ENCODE peak calls at places on chromosomes 7 and 10, in nine cellular contexts. S, Y, R, W, D, F, E, T and P are unnamed samples.

GRCh38 chr7:141071260-141071854 is 2.5 kb upstream of the TMEM178B start:
- DNase-seq in E (peak), T (peak), S (no peak), W (peak), F (peak), D (peak), Y (peak), R (no peak), P (peak)

GRCh38 chr7:34260282-34260681 is 354.9 kb downstream of the BMPER start:
- DNase-seq in T (no peak), S (peak), F (no peak), Y (no peak), R (no peak), W (peak), E (no peak), D (no peak), P (no peak)

GRCh38 chr10:5396545-5396944 is 8.1 kb downstream of the TUBAL3 start:
- DNase-seq in T (no peak), Y (no peak), R (no peak), E (no peak), W (no peak), S (no peak), D (no peak), F (no peak), P (no peak)

GRCh38 chr7:108863221-108863848 is 293.7 kb downstream of the DNAJB9 start:
- DNase-seq in R (no peak), D (no peak), W (no peak), E (no peak), Y (no peak), F (no peak), T (no peak), S (no peak), P (no peak)

GRCh38 chr7:71251706-71252105 is 119.8 kb downstream of the GALNT17 start:
- DNase-seq in E (no peak), Y (no peak), T (no peak), S (no peak), F (no peak), R (no peak), D (no peak), W (no peak), P (no peak)

GRCh38 chr7:137073571-137074325 is 205.3 kb downstream of the CHRM2 start:
- DNase-seq in Y (no peak), E (no peak), W (peak), S (no peak), T (no peak), R (no peak), F (no peak), D (no peak), P (no peak)

GRCh38 chr10:130555411-130555750 is 419.2 kb downstream of the GLRX3 start:
- DNase-seq in F (no peak), W (no peak), Y (no peak), D (no peak), R (no peak), T (no peak), S (no peak), E (no peak), P (no peak)

GRCh38 chr10:28845009-28845682 is 167.8 kb downstream of the BAMBI start:
- DNase-seq in R (no peak), W (peak), F (no peak), D (no peak), Y (no peak), T (no peak), S (peak), E (no peak), P (no peak)

GRCh38 chr7:29042893-29043292 is 84.8 kb upstream of the TRIL start:
- DNase-seq in D (no peak), Y (no peak), R (peak), T (no peak), E (no peak), W (no peak), S (no peak), F (no peak), P (no peak)

GRCh38 chr10:61810263-61810662 is 91.2 kb upstream of the ARID5B start:
- DNase-seq in R (no peak), W (no peak), T (no peak), F (no peak), Y (no peak), S (no peak), D (no peak), E (no peak), P (no peak)

GRCh38 chr7:17367502-17367901 is 69.0 kb downstream of the AHR start:
- DNase-seq in T (no peak), S (no peak), E (no peak), W (peak), Y (no peak), D (no peak), R (no peak), F (no peak), P (no peak)

GRCh38 chr7:141609566-141609965 is 58.4 kb downstream of the AGK start:
- DNase-seq in E (no peak), W (no peak), F (no peak), T (no peak), D (no peak), R (no peak), S (no peak), Y (no peak), P (no peak)

GRCh38 chr7:69772699-69773436 is 174.6 kb downstream of the AUTS2 start:
- DNase-seq in F (no peak), S (no peak), W (no peak), E (no peak), Y (no peak), R (no peak), D (no peak), T (no peak), P (no peak)

GRCh38 chr7:14303536-14303935 is 314.1 kb upstream of the ETV1 start:
- DNase-seq in D (no peak), S (no peak), T (no peak), Y (no peak), R (no peak), W (no peak), F (no peak), E (no peak), P (no peak)

GRCh38 chr7:12258074-12258473 is 47.0 kb downstream of the TMEM106B start:
- DNase-seq in Y (no peak), R (no peak), T (no peak), W (no peak), S (no peak), D (no peak), E (no peak), F (no peak), P (no peak)

GRCh38 chr10:75542902-75543301 is 111.5 kb downstream of the LRMDA start:
- DNase-seq in W (no peak), S (no peak), D (no peak), F (no peak), R (peak), Y (no peak), T (no peak), E (peak), P (no peak)

GRCh38 chr7:29038463-29038862 is 80.3 kb upstream of the TRIL start:
- DNase-seq in Y (no peak), D (no peak), S (no peak), R (no peak), F (no peak), W (peak), T (no peak), E (no peak), P (no peak)

GRCh38 chr7:105760549-105761447 is 115.6 kb downstream of the ATXN7L1 start:
- DNase-seq in T (no peak), Y (no peak), F (no peak), E (no peak), W (no peak), R (no peak), D (no peak), S (no peak), P (no peak)

GRCh38 chr10:11626071-11626470 is 14.6 kb upstream of the USP6NL start:
- DNase-seq in Y (no peak), D (no peak), T (no peak), R (no peak), E (no peak), S (no peak), W (no peak), F (no peak), P (no peak)

GRCh38 chr7:149196151-149196704 is 882 bp downstream of the ZNF282 start:
- DNase-seq in R (peak), S (no peak), T (peak), F (no peak), Y (no peak), W (no peak), D (no peak), E (peak), P (peak)

GRCh38 chr10:79342811-79343541 is 4.3 kb upstream of the PPIF start:
- DNase-seq in S (no peak), D (no peak), T (no peak), F (no peak), R (peak), W (no peak), Y (no peak), E (no peak), P (no peak)

GRCh38 chr10:91909178-91909677 is at the start of gene FGFBP3:
- DNase-seq in Y (peak), E (peak), R (peak), W (peak), T (peak), S (no peak), D (no peak), F (peak), P (peak)

GRCh38 chr7:27714831-27715444 is 25.0 kb upstream of the TAX1BP1 start:
- DNase-seq in T (no peak), E (no peak), F (no peak), R (no peak), W (peak), S (no peak), D (no peak), Y (no peak), P (no peak)

GRCh38 chr7:70627488-70627887 is 504.5 kb upstream of the GALNT17 start:
- DNase-seq in Y (no peak), R (no peak), T (no peak), D (no peak), F (no peak), E (no peak), S (no peak), W (no peak), P (no peak)

GRCh38 chr7:41287559-41288335 is 415.1 kb downstream of the INHBA start:
- DNase-seq in Y (no peak), E (no peak), F (no peak), S (no peak), W (no peak), R (no peak), D (no peak), T (no peak), P (no peak)

DNA sequence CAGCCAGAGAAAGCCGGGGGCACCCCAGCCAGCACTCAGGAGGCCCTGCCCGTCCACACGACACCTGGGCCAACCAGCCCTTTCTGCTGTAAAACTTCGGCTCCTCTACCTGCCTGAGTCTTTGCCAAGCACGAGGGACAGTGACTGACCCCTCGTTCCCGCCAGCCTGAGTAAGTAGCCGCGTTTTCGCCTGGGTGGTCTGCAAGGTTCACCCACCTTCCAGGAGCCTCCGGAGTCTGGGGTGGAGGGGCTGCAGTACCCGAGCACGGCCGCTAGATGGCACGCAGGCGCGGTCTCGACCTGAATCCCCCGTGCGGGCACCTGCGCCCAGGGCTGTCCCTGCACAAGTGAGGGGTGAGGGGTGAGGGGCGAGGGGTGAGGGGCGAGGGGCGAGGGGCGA is 192.7 kb downstream of the PTPRN2 start:
- DNase-seq in D (no peak), S (no peak), R (peak), E (peak), F (peak), T (no peak), Y (no peak), W (peak), P (peak)
- TF ChIP-seq CTCF in D (peak), S (no peak), R (peak), E (peak), F (peak), T (no peak), Y (peak), W (peak), P (no peak)

GRCh38 chr7:8290645-8291308 is 28.8 kb upstream of the ICA1 start:
- DNase-seq in F (no peak), T (no peak), W (no peak), R (peak), E (no peak), S (no peak), Y (no peak), D (no peak), P (no peak)
- TF ChIP-seq CTCF in F (no peak), T (no peak), W (no peak), R (no peak), E (no peak), S (no peak), Y (no peak), D (no peak), P (peak)

DNA sequence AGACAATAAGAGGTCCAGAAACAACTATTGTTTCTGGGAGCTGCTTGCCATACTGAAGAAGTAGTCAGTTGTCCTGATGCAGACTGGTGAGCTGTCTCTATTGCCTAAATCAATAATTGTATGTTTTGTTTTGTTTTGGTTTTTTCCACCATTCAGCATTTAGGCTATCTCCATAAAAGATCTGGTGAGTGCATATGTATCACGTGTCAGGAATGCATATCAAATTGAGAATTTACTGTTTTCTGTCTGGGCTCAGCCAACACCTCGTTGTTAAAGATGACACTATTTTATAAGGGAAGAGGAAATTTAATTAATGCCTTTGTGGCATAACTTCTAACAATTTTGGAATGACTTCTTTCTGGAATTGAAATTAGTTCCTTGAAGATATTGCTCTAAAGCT is 66.2 kb downstream of the SORCS1 start:
- DNase-seq in E (no peak), F (no peak), S (no peak), W (no peak), T (no peak), D (no peak), Y (no peak), R (no peak), P (no peak)
- TF ChIP-seq CTCF in E (no peak), F (no peak), S (no peak), W (no peak), T (no peak), D (no peak), Y (no peak), R (no peak), P (no peak)

DNA sequence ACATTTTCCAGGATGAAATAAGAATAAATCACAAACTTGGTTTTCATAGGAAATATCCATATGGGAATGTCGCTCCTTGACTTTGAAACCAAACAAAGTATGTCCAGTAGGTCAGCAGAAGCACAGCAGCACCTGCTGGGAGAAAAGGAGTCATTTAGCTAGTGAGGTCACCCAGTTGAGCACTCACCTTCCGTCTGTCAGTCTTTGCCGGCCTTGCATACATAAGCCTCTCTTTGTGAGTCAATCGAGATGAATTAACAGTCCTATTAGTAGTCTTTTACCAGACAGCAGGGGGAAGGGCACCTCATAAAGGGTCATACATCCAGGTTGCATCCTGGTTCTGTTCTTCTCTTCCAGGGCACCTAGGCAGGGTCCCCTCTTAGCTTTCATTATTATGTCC is 232.5 kb upstream of the FZD1 start:
- DNase-seq in D (no peak), Y (no peak), F (no peak), T (no peak), W (no peak), S (no peak), R (no peak), E (no peak), P (no peak)
- TF ChIP-seq CTCF in D (no peak), Y (no peak), F (no peak), T (no peak), W (no peak), S (no peak), R (no peak), E (no peak), P (no peak)

GRCh38 chr7:30908681-30909080 is 3.0 kb upstream of the AQP1 start:
- DNase-seq in F (no peak), T (no peak), E (peak), R (no peak), S (no peak), W (no peak), D (no peak), Y (no peak), P (no peak)
- TF ChIP-seq CTCF in F (peak), T (no peak), E (peak), R (no peak), S (peak), W (peak), D (no peak), Y (no peak), P (no peak)

GRCh38 chr7:66162622-66163021 is 42.5 kb upstream of the TPST1 start:
- DNase-seq in S (no peak), F (no peak), E (no peak), T (no peak), D (no peak), Y (no peak), R (no peak), W (no peak), P (no peak)

GRCh38 chr7:66167773-66168367 is 37.3 kb upstream of the TPST1 start:
- DNase-seq in S (peak), Y (no peak), T (no peak), F (no peak), W (peak), E (no peak), R (no peak), D (no peak), P (no peak)

GRCh38 chr7:66164356-66164755 is 40.8 kb upstream of the TPST1 start:
- DNase-seq in R (no peak), S (no peak), T (no peak), D (no peak), F (no peak), Y (no peak), W (no peak), E (no peak), P (no peak)

GRCh38 chr7:66163186-66163610 is 41.9 kb upstream of the TPST1 start:
- DNase-seq in R (no peak), F (no peak), S (no peak), Y (no peak), W (no peak), D (no peak), E (no peak), T (no peak), P (no peak)
- TF ChIP-seq CTCF in R (no peak), F (no peak), S (no peak), Y (no peak), W (no peak), D (no peak), E (no peak), T (no peak), P (no peak)